ENCODE peak calls at places on chromosomes 2 and 18, in eight cellular contexts. M is GM10248, J is HCT116, B is HFFc6, K is fibroblast of mammary gland, A is chondrocyte, Z is transverse colon, C is PC-9. Y is an unnamed sample.
A peak's percentile ranks its signal among the peaks of the same experiment; 100 is the strongest.

GRCh38 chr2:167425113-167425512 is 536.8 kb downstream of the XIRP2 start:
- DNase-seq in M (no peak), J (no peak), B (no peak), K (no peak), A (no peak), Z (no peak), C (no peak), Y (no peak)

GRCh38 chr2:10331033-10331701 is 28.5 kb downstream of the HPCAL1 start:
- DNase-seq in M (peak; percentile 70), J (peak; percentile 39), B (no peak), K (peak; percentile 65), A (peak; percentile 92), Z (peak; percentile 80), C (no peak), Y (peak; percentile 92)

GRCh38 chr2:177489719-177490301 is 97.2 kb downstream of the AGPS start:
- DNase-seq in M (no peak), J (peak; percentile 8), B (peak; percentile 32), K (peak; percentile 56), A (no peak), Z (no peak), C (no peak), Y (no peak)

GRCh38 chr2:112794131-112794733 is 9.9 kb upstream of the IL1A start:
- DNase-seq in M (peak; percentile 35), J (peak; percentile 49), B (peak; percentile 82), K (peak; percentile 93), A (no peak), Z (peak; percentile 15), C (peak; percentile 97), Y (peak; percentile 60)

GRCh38 chr18:48336332-48336731 is 72.9 kb downstream of the ZBTB7C start:
- DNase-seq in M (no peak), J (no peak), B (peak; percentile 10), K (peak; percentile 9), A (no peak), Z (no peak), C (no peak), Y (no peak)

GRCh38 chr2:231605607-231606091 is 13.0 kb downstream of the TEX44 start:
- DNase-seq in M (no peak), J (no peak), B (no peak), K (no peak), A (no peak), Z (peak; percentile 17), C (no peak), Y (no peak)

GRCh38 chr2:213234641-213235040 is 49.6 kb upstream of the SPAG16 start:
- DNase-seq in M (no peak), J (no peak), B (no peak), K (no peak), A (no peak), Z (no peak), C (no peak), Y (no peak)

GRCh38 chr18:907171-907879 is 2.7 kb downstream of the ADCYAP1 start:
- DNase-seq in M (no peak), J (no peak), B (no peak), K (no peak), A (no peak), Z (no peak), C (no peak), Y (peak; percentile 24)

GRCh38 chr18:78798402-78799175 is 181.0 kb upstream of the SALL3 start:
- DNase-seq in M (no peak), J (no peak), B (no peak), K (no peak), A (peak; percentile 90), Z (no peak), C (no peak), Y (no peak)

GRCh38 chr18:5058768-5059539 is 138.1 kb downstream of the AKAIN1 start:
- DNase-seq in M (peak; percentile 31), J (no peak), B (no peak), K (peak; percentile 4), A (no peak), Z (no peak), C (no peak), Y (peak; percentile 64)

GRCh38 chr2:155256803-155257202 is 558.3 kb downstream of the KCNJ3 start:
- DNase-seq in M (no peak), J (no peak), B (no peak), K (no peak), A (no peak), Z (no peak), C (no peak), Y (no peak)

GRCh38 chr2:29596584-29596983 is 324.8 kb downstream of the ALK start:
- DNase-seq in M (no peak), J (no peak), B (no peak), K (no peak), A (no peak), Z (no peak), C (no peak), Y (no peak)

GRCh38 chr2:23452853-23453420 is 68.0 kb downstream of the KLHL29 start:
- DNase-seq in M (peak; percentile 40), J (no peak), B (no peak), K (peak; percentile 15), A (no peak), Z (no peak), C (no peak), Y (peak; percentile 63)

GRCh38 chr2:95279435-95280035 is 5.3 kb downstream of the PROM2 start:
- DNase-seq in M (no peak), J (no peak), B (no peak), K (no peak), A (peak; percentile 75), Z (no peak), C (no peak), Y (no peak)

GRCh38 chr18:67433971-67434370 is 82.5 kb downstream of the DSEL start:
- DNase-seq in M (no peak), J (no peak), B (no peak), K (no peak), A (no peak), Z (no peak), C (no peak), Y (no peak)

GRCh38 chr2:239383036-239383795 is 17.6 kb downstream of the HDAC4 start:
- DNase-seq in M (no peak), J (no peak), B (no peak), K (no peak), A (peak; percentile 84), Z (no peak), C (no peak), Y (no peak)

GRCh38 chr2:219438453-219438852 is 3.8 kb downstream of the SPEG start:
- DNase-seq in M (no peak), J (no peak), B (no peak), K (no peak), A (no peak), Z (no peak), C (no peak), Y (no peak)

GRCh38 chr2:85353876-85354285 is 447 bp downstream of the RETSAT start:
- DNase-seq in M (no peak), J (peak; percentile 12), B (peak; percentile 36), K (peak; percentile 47), A (no peak), Z (peak; percentile 84), C (peak; percentile 59), Y (peak; percentile 13)

GRCh38 chr2:18645315-18645714 is 55.9 kb upstream of the NT5C1B start:
- DNase-seq in M (no peak), J (no peak), B (no peak), K (peak; percentile 30), A (no peak), Z (no peak), C (no peak), Y (no peak)

GRCh38 chr18:42414756-42415454 is 459.9 kb downstream of the PIK3C3 start:
- DNase-seq in M (no peak), J (no peak), B (no peak), K (peak; percentile 72), A (no peak), Z (no peak), C (no peak), Y (no peak)

GRCh38 chr18:57586243-57587049 is at the start of gene FECH:
- DNase-seq in M (peak; percentile 90), J (peak; percentile 12), B (peak; percentile 42), K (peak; percentile 55), A (peak; percentile 92), Z (peak; percentile 86), C (peak; percentile 78), Y (peak; percentile 63)

GRCh38 chr2:120905824-120906571 is 170.3 kb downstream of the GLI2 start:
- DNase-seq in M (no peak), J (no peak), B (no peak), K (no peak), A (no peak), Z (no peak), C (no peak), Y (no peak)

GRCh38 chr2:120909102-120909501 is 173.4 kb downstream of the GLI2 start:
- DNase-seq in M (no peak), J (no peak), B (no peak), K (no peak), A (peak; percentile 56), Z (no peak), C (no peak), Y (no peak)

GRCh38 chr2:120906914-120907313 is 171.2 kb downstream of the GLI2 start:
- DNase-seq in M (no peak), J (no peak), B (no peak), K (no peak), A (no peak), Z (no peak), C (no peak), Y (no peak)

GRCh38 chr2:120908314-120908975 is 172.8 kb downstream of the GLI2 start:
- DNase-seq in M (no peak), J (no peak), B (no peak), K (no peak), A (peak; percentile 49), Z (no peak), C (no peak), Y (no peak)

GRCh38 chr2:120907822-120908221 is 172.2 kb downstream of the GLI2 start:
- DNase-seq in M (no peak), J (no peak), B (no peak), K (no peak), A (no peak), Z (no peak), C (no peak), Y (no peak)
- TF ChIP-seq CTCF in M (no peak), J (peak; percentile 40), B (peak; percentile 64), K (peak; percentile 7), A (peak; percentile 31), Z (no peak), C (no peak), Y (no peak)

GRCh38 chr2:173568054-173568453 is 213.4 kb downstream of the CDCA7 start:
- DNase-seq in M (no peak), J (peak; percentile 37), B (peak; percentile 28), K (peak; percentile 29), A (no peak), Z (peak; percentile 36), C (no peak), Y (peak; percentile 39)
- TF ChIP-seq CTCF in M (no peak), J (peak; percentile 57), B (peak; percentile 69), K (peak; percentile 35), A (peak; percentile 61), Z (no peak), C (peak; percentile 34), Y (peak; percentile 19)

GRCh38 chr2:62441421-62441820 is 64.6 kb downstream of the TMEM17 start:
- DNase-seq in M (no peak), J (no peak), B (no peak), K (no peak), A (no peak), Z (no peak), C (no peak), Y (no peak)
- TF ChIP-seq CTCF in M (no peak), J (no peak), B (no peak), K (no peak), A (no peak), Z (no peak), C (no peak), Y (no peak)

DNA sequence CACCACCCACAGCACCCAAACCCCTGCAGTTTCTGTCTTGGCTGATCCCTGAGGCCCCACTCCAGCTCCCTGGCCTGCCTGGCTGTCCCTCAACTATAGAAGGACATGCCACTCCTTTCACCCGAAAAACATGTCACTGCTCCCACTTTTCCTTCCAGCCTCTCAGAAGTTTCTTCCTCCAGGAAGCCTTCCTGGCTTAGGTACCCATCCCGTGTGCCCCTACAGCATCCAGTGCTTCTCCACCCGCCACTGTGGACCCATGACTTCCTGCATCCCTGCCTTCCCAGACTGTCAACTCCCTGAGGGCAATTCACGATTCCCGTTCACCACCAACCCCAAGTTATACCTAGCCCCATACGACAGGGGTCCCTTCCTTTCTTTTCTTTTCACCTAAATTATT is 21.5 kb downstream of the ARID5A start:
- DNase-seq in M (no peak), J (no peak), B (no peak), K (no peak), A (peak; percentile 51), Z (no peak), C (no peak), Y (no peak)
- TF ChIP-seq CTCF in M (no peak), J (no peak), B (no peak), K (no peak), A (no peak), Z (no peak), C (no peak), Y (no peak)